ENCODE peak calls at places on chromosomes 3 and 15, in eight cellular contexts. W, N, Z, A, K, Y, O and P are unnamed samples.

GRCh38 chr15:83014205-83014653 is 2.8 kb upstream of the C15orf40 start:
- DNase-seq in O (no peak), N (peak), Y (no peak), A (no peak), K (no peak), W (no peak), Z (no peak), P (no peak)

GRCh38 chr3:52525666-52526065 is 8.0 kb downstream of the NT5DC2 start:
- DNase-seq in N (no peak), A (no peak), Y (no peak), K (no peak), W (no peak), O (no peak), Z (no peak), P (peak)

GRCh38 chr15:62209821-62210220 is 44.7 kb upstream of the C2CD4B start:
- DNase-seq in W (no peak), K (no peak), A (no peak), Y (no peak), N (no peak), O (no peak), Z (no peak), P (peak)

GRCh38 chr3:8482960-8483665 is 18.5 kb upstream of the LMCD1 start:
- DNase-seq in Y (peak), W (peak), K (no peak), N (no peak), A (peak), O (peak), Z (no peak), P (peak)

GRCh38 chr15:72599855-72600464 is 54.5 kb upstream of the GOLGA6B start:
- DNase-seq in A (peak), Y (peak), O (peak), K (peak), W (peak), Z (no peak), N (peak), P (peak)

GRCh38 chr3:25468866-25469319 is 40.8 kb downstream of the RARB start:
- DNase-seq in Z (no peak), W (peak), O (peak), K (no peak), Y (no peak), A (no peak), N (no peak), P (no peak)

GRCh38 chr3:168024537-168024941 is 71.2 kb downstream of the GOLIM4 start:
- DNase-seq in N (peak), Y (peak), A (peak), O (peak), Z (no peak), W (peak), K (no peak), P (peak)

GRCh38 chr3:170128977-170129431 is 52.5 kb downstream of the PHC3 start:
- DNase-seq in Y (peak), A (peak), O (peak), W (peak), N (peak), K (no peak), Z (no peak), P (peak)

GRCh38 chr3:87867001-87867400 is 191.8 kb downstream of the CGGBP1 start:
- DNase-seq in K (no peak), A (no peak), W (peak), Z (no peak), O (peak), Y (peak), N (no peak), P (no peak)

GRCh38 chr15:62163847-62164499 is 1.1 kb downstream of the C2CD4B start:
- DNase-seq in W (peak), Y (no peak), N (peak), K (no peak), Z (no peak), A (no peak), O (no peak), P (no peak)

GRCh38 chr3:157127831-157128767 is 31.8 kb downstream of the CCNL1 start:
- DNase-seq in Z (peak), A (peak), K (no peak), N (peak), Y (peak), W (peak), O (peak), P (peak)

GRCh38 chr3:72848703-72849081 is 447 bp upstream of the SHQ1 start:
- DNase-seq in Z (no peak), O (no peak), N (peak), Y (peak), W (peak), K (no peak), A (peak), P (no peak)

GRCh38 chr3:37173806-37174205 is 576 bp downstream of the LRRFIP2 start:
- DNase-seq in W (no peak), Y (no peak), N (no peak), A (no peak), Z (no peak), K (no peak), O (no peak), P (peak)

GRCh38 chr15:89664441-89664840 is 9.2 kb upstream of the KIF7 start:
- DNase-seq in Z (no peak), N (no peak), Y (no peak), K (no peak), A (no peak), O (no peak), W (no peak), P (no peak)

GRCh38 chr15:45499426-45499825 is 23.1 kb downstream of the SLC30A4 start:
- DNase-seq in K (no peak), A (no peak), N (no peak), W (peak), Y (peak), Z (no peak), O (peak), P (no peak)

GRCh38 chr3:77835916-77836315 is 796.0 kb downstream of the ROBO2 start:
- DNase-seq in O (peak), A (no peak), Z (no peak), K (no peak), Y (no peak), W (peak), N (no peak), P (no peak)

GRCh38 chr15:83170474-83171165 is 37.0 kb downstream of the HDGFL3 start:
- DNase-seq in Z (no peak), N (no peak), A (no peak), Y (peak), O (peak), K (no peak), W (peak), P (no peak)

GRCh38 chr15:74468341-74469032 is 7.5 kb upstream of the UBL7 start:
- DNase-seq in Y (no peak), W (no peak), Z (no peak), K (no peak), N (no peak), O (no peak), A (no peak), P (no peak)

GRCh38 chr3:120182613-120183524 is 88.6 kb upstream of the GSK3B start:
- DNase-seq in K (no peak), A (no peak), N (no peak), Y (peak), O (peak), W (peak), Z (no peak), P (peak)

GRCh38 chr15:29925227-29926082 is 103.2 kb upstream of the TJP1 start:
- DNase-seq in Z (no peak), K (peak), O (peak), Y (peak), N (peak), W (peak), A (peak), P (peak)

GRCh38 chr3:126146525-126147146 is 33.8 kb downstream of the ALDH1L1 start:
- DNase-seq in Y (no peak), K (no peak), Z (no peak), O (no peak), A (no peak), N (no peak), W (no peak), P (no peak)

GRCh38 chr3:84755860-84756259 is 202.9 kb upstream of the CADM2 start:
- DNase-seq in W (no peak), K (no peak), A (no peak), Z (no peak), N (no peak), O (no peak), Y (no peak), P (no peak)

GRCh38 chr15:85764649-85765277 is 30.0 kb downstream of the KLHL25 start:
- DNase-seq in Z (no peak), A (no peak), Y (peak), K (no peak), O (peak), W (peak), N (no peak), P (no peak)

GRCh38 chr15:36845270-36845669 is 255.1 kb downstream of the MEIS2 start:
- DNase-seq in A (no peak), O (no peak), W (no peak), K (no peak), Z (no peak), Y (no peak), N (no peak), P (no peak)

GRCh38 chr15:73794501-73795133 is 41.5 kb upstream of the INSYN1 start:
- DNase-seq in O (peak), K (no peak), Y (peak), W (peak), A (no peak), N (no peak), Z (no peak), P (peak)

GRCh38 chr15:41561777-41562145 is 2.7 kb downstream of the TYRO3 start:
- DNase-seq in Z (no peak), O (peak), Y (no peak), W (peak), K (peak), A (no peak), N (no peak), P (no peak)

GRCh38 chr3:58299839-58300516 is 6.1 kb upstream of the RPP14 start:
- DNase-seq in W (peak), K (peak), O (peak), Y (peak), Z (no peak), N (no peak), A (peak), P (peak)

GRCh38 chr3:122562923-122563716 is 980 bp downstream of the PARP9 start:
- DNase-seq in Z (no peak), O (no peak), W (no peak), A (no peak), N (peak), K (no peak), Y (no peak), P (no peak)